ENCODE peak calls at places on chromosomes 4 and X, in seven cellular contexts. E, M, X, R, D, K and B are unnamed samples. For H3K9me3, the result is how much of the 10 kb centered on the place peaks cover.

GRCh38 chr4:111952708-111953107 is 192.5 kb upstream of the FAM241A start:
- DNase-seq in E (no peak), M (no peak), X (no peak), R (no peak), D (no peak), K (no peak), B (no peak)

GRCh38 chr4:78928835-78929234 is 10.4 kb downstream of the PAQR3 start:
- DNase-seq in E (no peak), M (no peak), X (no peak), R (no peak), D (no peak), K (no peak), B (no peak)

GRCh38 chr4:64584981-64585557 is 175.8 kb upstream of the TECRL start:
- DNase-seq in E (peak), M (no peak), X (no peak), R (peak), D (no peak), K (peak), B (peak)

GRCh38 chrX:85084770-85085393 is 81.2 kb downstream of the APOOL start:
- DNase-seq in E (peak), M (no peak), X (no peak), R (peak), D (no peak), K (peak), B (no peak)

GRCh38 chr4:64713256-64713840 is 304.1 kb upstream of the TECRL start:
- DNase-seq in E (peak), M (no peak), X (no peak), R (no peak), D (no peak), K (peak), B (no peak)

GRCh38 chr4:36823199-36823967 is 421.2 kb upstream of the NWD2 start:
- DNase-seq in E (no peak), M (no peak), X (no peak), R (no peak), D (no peak), K (no peak), B (no peak)

GRCh38 chr4:1978741-1979476 is 29.9 kb downstream of the NELFA start:
- DNase-seq in E (no peak), M (no peak), X (no peak), R (no peak), D (no peak), K (no peak), B (no peak)

GRCh38 chrX:72539822-72540221 is 32.8 kb downstream of the HDAC8 start:
- DNase-seq in E (peak), M (no peak), X (no peak), R (no peak), D (no peak), K (no peak), B (no peak)

GRCh38 chr4:3346146-3346545 is 53.3 kb downstream of the RGS12 start:
- DNase-seq in E (peak), M (no peak), X (peak), R (peak), D (no peak), K (peak), B (peak)

GRCh38 chr4:88143504-88143903 is 14.9 kb downstream of the ABCG2 start:
- DNase-seq in E (no peak), M (no peak), X (no peak), R (no peak), D (no peak), K (peak), B (no peak)

GRCh38 chr4:122854444-122854843 is 27.8 kb downstream of the FGF2 start:
- DNase-seq in E (no peak), M (no peak), X (no peak), R (no peak), D (no peak), K (peak), B (no peak)

GRCh38 chr4:171101845-171102244 is 711.4 kb upstream of the GALNTL6 start:
- DNase-seq in E (no peak), M (no peak), X (no peak), R (no peak), D (no peak), K (no peak), B (no peak)

GRCh38 chr4:25367004-25367621 is 9.9 kb upstream of the ANAPC4 start:
- DNase-seq in E (peak), M (no peak), X (no peak), R (no peak), D (no peak), K (peak), B (no peak)

GRCh38 chr4:88623097-88623496 is 30.8 kb downstream of the HERC3 start:
- DNase-seq in E (no peak), M (no peak), X (no peak), R (no peak), D (no peak), K (peak), B (no peak)

GRCh38 chr4:2141762-2142520 is 82.8 kb downstream of the NAT8L start:
- DNase-seq in E (no peak), M (no peak), X (no peak), R (no peak), D (no peak), K (peak), B (no peak)

GRCh38 chrX:150229481-150229880 is 133.6 kb upstream of the MAMLD1 start:
- DNase-seq in E (no peak), M (no peak), X (no peak), R (no peak), D (no peak), K (no peak), B (no peak)

GRCh38 chr4:54516556-54517215 is 141.1 kb upstream of the KIT start:
- DNase-seq in E (peak), M (peak), X (no peak), R (no peak), D (no peak), K (no peak), B (no peak)

GRCh38 chr4:86759298-86759697 is 89.9 kb downstream of the SLC10A6 start:
- DNase-seq in E (no peak), M (no peak), X (no peak), R (peak), D (no peak), K (no peak), B (no peak)

GRCh38 chrX:30751497-30751896 is 98.3 kb downstream of the GK start:
- DNase-seq in E (no peak), M (no peak), X (no peak), R (no peak), D (no peak), K (no peak), B (no peak)

GRCh38 chrX:120310861-120311631 is at the start of gene TMEM255A:
- DNase-seq in E (peak), M (no peak), X (no peak), R (peak), D (peak), K (peak), B (peak)

GRCh38 chr4:130306566-130306965 is 1210.6 kb downstream of the C4orf33 start:
- DNase-seq in E (no peak), M (no peak), X (no peak), R (no peak), D (no peak), K (no peak), B (peak)

GRCh38 chr4:78100060-78100459 is 42.9 kb downstream of the FRAS1 start:
- DNase-seq in E (no peak), M (no peak), X (no peak), R (no peak), D (no peak), K (peak), B (no peak)

GRCh38 chrX:154486052-154486395 is 391 bp downstream of the UBL4A start:
- DNase-seq in E (peak), M (peak), X (peak), R (no peak), D (no peak), K (no peak), B (no peak)

GRCh38 chr4:98691588-98691987 is 33.2 kb upstream of the TSPAN5 start:
- DNase-seq in E (peak), M (no peak), X (no peak), R (no peak), D (no peak), K (no peak), B (no peak)

GRCh38 chr4:143097751-143098150 is 87.0 kb upstream of the USP38 start:
- DNase-seq in E (no peak), M (no peak), X (no peak), R (no peak), D (no peak), K (no peak), B (no peak)

GRCh38 chr4:117134386-117134785 is 49.0 kb upstream of the TRAM1L1 start:
- DNase-seq in E (peak), M (no peak), X (no peak), R (peak), D (no peak), K (peak), B (peak)

GRCh38 chr4:185738038-185738552 is 73.9 kb downstream of the SORBS2 start:
- DNase-seq in E (no peak), M (no peak), X (no peak), R (no peak), D (no peak), K (peak), B (no peak)

GRCh38 chr4:1683371-1683902 is 676 bp downstream of the FAM53A start:
- DNase-seq in E (peak), M (no peak), X (peak), R (peak), D (no peak), K (peak), B (no peak)

GRCh38 chrX:41027388-41027787 is 57.9 kb upstream of the USP9X start:
- DNase-seq in E (peak), M (no peak), X (no peak), R (no peak), D (no peak), K (peak), B (no peak)

GRCh38 chrX:17057209-17057608 is 110.8 kb downstream of the REPS2 start:
- DNase-seq in E (no peak), M (no peak), X (no peak), R (no peak), D (no peak), K (no peak), B (no peak)

GRCh38 chrX:63514575-63514967 is 163.4 kb upstream of the SPIN4 start:
- DNase-seq in E (no peak), M (no peak), X (no peak), R (no peak), D (no peak), K (peak), B (no peak)

GRCh38 chrX:144819406-144819805 is 427.9 kb upstream of the SPANXN1 start:
- DNase-seq in E (no peak), M (no peak), X (no peak), R (no peak), D (no peak), K (no peak), B (no peak)

GRCh38 chrX:17788439-17788838 is 51.1 kb downstream of the SCML1 start:
- DNase-seq in E (peak), M (no peak), X (peak), R (peak), D (no peak), K (peak), B (peak)

DNA sequence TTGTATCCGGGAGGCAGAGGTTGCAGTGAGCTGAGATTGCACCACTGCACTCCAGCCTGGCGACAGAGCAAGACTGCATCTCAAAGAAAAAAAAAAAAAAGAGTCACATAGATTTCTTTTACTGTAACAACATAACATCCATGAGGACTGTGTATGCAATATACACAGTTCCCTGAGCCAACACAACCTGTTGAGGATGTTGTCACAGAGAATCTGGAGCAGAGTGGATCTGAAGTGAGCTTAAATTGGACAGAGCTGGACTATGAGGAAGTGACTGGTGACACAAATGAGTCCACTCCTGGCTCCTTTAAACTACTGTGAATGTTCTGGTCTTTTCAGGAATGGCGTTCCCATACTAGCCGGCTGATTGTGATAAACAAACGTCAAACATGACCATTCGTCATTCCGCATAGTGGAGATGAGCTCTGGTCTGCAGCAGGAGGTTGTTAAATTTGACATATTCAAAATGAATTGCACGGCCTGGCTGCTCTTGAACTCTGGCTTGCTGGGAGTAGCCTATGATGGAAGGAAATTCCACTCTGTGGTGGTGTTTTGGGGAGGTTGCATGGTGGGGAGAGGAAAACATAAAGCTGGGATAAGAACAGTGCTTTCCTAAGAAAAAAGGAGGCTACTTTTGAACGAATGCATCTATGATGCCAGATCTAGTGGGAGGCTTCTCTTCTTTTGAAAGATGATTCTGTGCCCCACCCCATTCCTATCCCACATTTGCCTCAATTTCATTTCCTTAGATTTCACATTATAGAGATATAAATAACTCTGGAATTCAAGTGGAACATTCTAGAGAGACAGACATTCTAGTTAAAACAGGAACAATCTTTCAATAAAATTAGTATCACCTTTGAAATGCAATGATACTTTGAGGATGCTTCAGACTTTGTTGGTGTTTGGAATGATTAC is 149.5 kb downstream of the SHROOM3 start:
- DNase-seq in E (no peak), M (no peak), X (no peak), R (no peak), D (no peak), K (no peak), B (no peak)
- H3K27ac ChIP-seq in E (no peak), M (no peak), X (peak), R (no peak), D (peak), K (no peak), B (no peak)

DNA sequence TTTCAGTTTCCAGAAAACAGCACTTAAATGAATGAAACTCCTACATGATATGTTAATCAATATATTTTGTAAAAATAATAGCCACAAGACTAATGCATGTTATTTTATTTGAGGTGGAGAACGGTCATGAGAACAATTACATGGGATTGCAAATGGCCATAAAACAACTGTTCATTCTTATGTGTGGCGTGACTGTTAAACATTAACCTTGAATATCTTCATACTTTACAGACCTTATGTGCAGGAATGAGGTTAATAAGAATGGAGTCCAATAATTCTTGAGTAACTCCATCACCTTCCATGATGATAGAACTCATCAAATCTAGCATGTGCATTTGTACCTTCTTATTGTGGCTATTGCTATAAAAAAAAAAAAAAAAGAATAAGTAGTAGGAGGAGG is 55.3 kb downstream of the PDS5A start:
- DNase-seq in E (no peak), M (no peak), X (no peak), R (no peak), D (no peak), K (no peak), B (no peak)
- H3K4me3 ChIP-seq in E (no peak), M (no peak), X (no peak), R (no peak), D (no peak), K (no peak), B (no peak)

GRCh38 chr4:8766610-8767009 is 105.0 kb downstream of the HMX1 start:
- DNase-seq in E (no peak), M (peak), X (no peak), R (no peak), D (peak), K (no peak), B (peak)
- H3K9me3 ChIP-seq in E (under half), M (under half), X (under half), R (under half), D (under half), K (under half), B (under half)

GRCh38 chr4:94527556-94528233 is 76.0 kb downstream of the PDLIM5 start:
- DNase-seq in E (no peak), M (no peak), X (no peak), R (no peak), D (no peak), K (no peak), B (no peak)

GRCh38 chr4:94519925-94520789 is 68.4 kb downstream of the PDLIM5 start:
- DNase-seq in E (no peak), M (no peak), X (no peak), R (no peak), D (no peak), K (no peak), B (no peak)

GRCh38 chr4:94523033-94523590 is 71.4 kb downstream of the PDLIM5 start:
- DNase-seq in E (no peak), M (no peak), X (no peak), R (no peak), D (no peak), K (peak), B (no peak)

GRCh38 chr4:94525993-94526740 is 74.4 kb downstream of the PDLIM5 start:
- DNase-seq in E (no peak), M (no peak), X (no peak), R (no peak), D (no peak), K (peak), B (no peak)

GRCh38 chr4:94523617-94524016 is 71.9 kb downstream of the PDLIM5 start:
- DNase-seq in E (no peak), M (no peak), X (no peak), R (no peak), D (no peak), K (peak), B (no peak)
- H3K27ac ChIP-seq in E (peak), M (peak), X (peak), R (no peak), D (no peak), K (no peak), B (no peak)

GRCh38 chr4:174550541-174550940 is 28.3 kb upstream of the HPGD start:
- DNase-seq in E (no peak), M (no peak), X (no peak), R (no peak), D (no peak), K (no peak), B (no peak)
- H3K4me3 ChIP-seq in E (no peak), M (no peak), X (no peak), R (no peak), D (no peak), K (no peak), B (no peak)

GRCh38 chr4:66229885-66230284 is 559.6 kb upstream of the EPHA5 start:
- DNase-seq in E (no peak), M (no peak), X (no peak), R (no peak), D (no peak), K (no peak), B (no peak)
- H3K9me3 ChIP-seq in E (under half), M (under half), X (under half), R (under half), D (under half), K (under half), B (under half)